ENCODE peak calls at places on chromosomes 4 and X, in seven cellular contexts. O is stimulated activated CD8-positive, alpha-beta memory T cell treated with anti-CD3 and anti-CD28 coated beads, Interleukin-15, amount 100 ng/mL, for 1 hour; Q is posterior vena cava; T is HTR-8/SVneo; L is foreskin fibroblast; M is fibroblast of mammary gland; K is HCT116. Y is an unnamed sample.

GRCh38 chrX:38109042-38109904 is 102.9 kb downstream of the SYTL5 start:
- DNase-seq in O (no peak), K (no peak), Q (no peak), T (no peak), L (no peak), M (no peak), Y (no peak)

GRCh38 chr4:173345648-173346047 is 11.5 kb upstream of the HMGB2 start:
- DNase-seq in Q (no peak), O (no peak), K (no peak), L (no peak), M (no peak), T (no peak), Y (no peak)

GRCh38 chr4:181502611-181503010 is 740.6 kb upstream of the TENM3 start:
- DNase-seq in K (no peak), M (no peak), T (no peak), O (no peak), L (no peak), Q (no peak), Y (no peak)

GRCh38 chrX:117274943-117275342 is 812.2 kb upstream of the CT83 start:
- DNase-seq in T (no peak), O (no peak), Q (no peak), L (no peak), M (no peak), K (no peak), Y (no peak)

GRCh38 chrX:107747596-107748161 is 27.9 kb downstream of the TSC22D3 start:
- DNase-seq in K (no peak), L (peak), Q (no peak), O (no peak), T (peak), M (peak), Y (peak)

GRCh38 chr4:134251322-134251721 is 49.7 kb upstream of the PABPC4L start:
- DNase-seq in O (no peak), K (no peak), M (no peak), Q (no peak), T (no peak), L (no peak), Y (no peak)

GRCh38 chr4:75344915-75345314 is 169.3 kb downstream of the RCHY1 start:
- DNase-seq in T (peak), M (peak), O (no peak), L (no peak), Q (no peak), K (no peak), Y (no peak)

GRCh38 chr4:86117781-86118302 is 242.0 kb downstream of the MAPK10 start:
- DNase-seq in Q (no peak), M (peak), L (peak), T (peak), K (no peak), O (no peak), Y (no peak)

GRCh38 chr4:1113311-1114009 is at the start of gene RNF212:
- DNase-seq in M (peak), Q (no peak), L (no peak), O (no peak), T (no peak), K (no peak), Y (no peak)

GRCh38 chr4:118112117-118112516 is 77.8 kb downstream of the NDST3 start:
- DNase-seq in T (no peak), L (no peak), Q (no peak), M (no peak), K (no peak), O (no peak), Y (no peak)

GRCh38 chr4:93764647-93765246 is 63.8 kb upstream of the ATOH1 start:
- DNase-seq in M (peak), T (peak), K (peak), O (no peak), L (peak), Q (no peak), Y (peak)

GRCh38 chrX:139924069-139924695 is 8.7 kb downstream of the ATP11C start:
- DNase-seq in L (no peak), O (no peak), K (no peak), Q (no peak), M (no peak), T (no peak), Y (no peak)

GRCh38 chr4:87058272-87059073 is 123.7 kb downstream of the AFF1 start:
- DNase-seq in M (no peak), O (no peak), L (no peak), T (no peak), Q (no peak), K (peak), Y (peak)

GRCh38 chrX:38880460-38880859 is 79.2 kb downstream of the MID1IP1 start:
- DNase-seq in K (no peak), M (peak), T (no peak), O (no peak), L (no peak), Q (no peak), Y (no peak)

GRCh38 chr4:79445371-79445781 is 37.3 kb upstream of the GK2 start:
- DNase-seq in T (no peak), K (no peak), M (no peak), Q (no peak), O (no peak), L (no peak), Y (no peak)

GRCh38 chr4:60463846-60464502 is 736.2 kb upstream of the ADGRL3 start:
- DNase-seq in L (no peak), Q (no peak), K (no peak), T (peak), O (no peak), M (no peak), Y (no peak)

Y was measured in H54.